ENCODE peak calls at places on chromosomes 6 and 20, in six cellular contexts. F, K, B, T, P and Q are unnamed samples.
A peak's percentile ranks its signal among the peaks of the same experiment; 100 is the strongest.

GRCh38 chr6:106413722-106414121 is 53.2 kb downstream of the CRYBG1 start:
- DNase-seq in T (no peak), P (no peak), K (no peak), B (no peak), F (no peak), Q (no peak)

GRCh38 chr6:149861603-149862423 is 2.3 kb downstream of the LRP11 start:
- DNase-seq in P (no peak), B (no peak), K (no peak), F (no peak), T (no peak), Q (no peak)

GRCh38 chr20:51162015-51162414 is 139.1 kb upstream of the KCNG1 start:
- DNase-seq in P (no peak), T (no peak), F (no peak), B (no peak), K (no peak), Q (no peak)

GRCh38 chr20:33370296-33370695 is 31.0 kb downstream of the CDK5RAP1 start:
- DNase-seq in K (peak; percentile 41), F (no peak), B (no peak), P (no peak), T (peak; percentile 29), Q (no peak)

GRCh38 chr20:40192083-40192482 is 497.0 kb downstream of the MAFB start:
- DNase-seq in F (no peak), P (no peak), T (no peak), B (no peak), K (no peak), Q (no peak)

GRCh38 chr6:107618672-107619071 is 128.8 kb downstream of the SOBP start:
- DNase-seq in P (no peak), K (peak; percentile 8), T (no peak), B (no peak), F (peak; percentile 43), Q (no peak)

GRCh38 chr20:21433329-21433890 is 36.1 kb upstream of the NKX2-4 start:
- DNase-seq in K (no peak), B (no peak), F (no peak), P (no peak), T (no peak), Q (no peak)

GRCh38 chr6:155880905-155881304 is 425.3 kb upstream of the NOX3 start:
- DNase-seq in T (no peak), B (no peak), K (no peak), F (no peak), P (no peak), Q (no peak)

GRCh38 chr20:59774204-59774641 is 159.2 kb downstream of the SYCP2 start:
- DNase-seq in F (no peak), B (no peak), K (no peak), P (no peak), T (peak; percentile 5), Q (no peak)